ENCODE peak calls at places on chromosomes 13 and 19, in ten cellular contexts. R is H7; K is stimulated activated CD4-positive, alpha-beta T cell treated with anti-CD3 and anti-CD28 coated beads, Interleukin-4, amount 100 ng/mL, for 1 hour; D is CD8-positive, alpha-beta memory T cell; C is lung; Q is SW 1271; N is stimulated activated naive CD8-positive, alpha-beta T cell treated with anti-CD3 and anti-CD28 coated beads, Interleukin-15, amount 100 ng/mL, for 72 hours; S is foreskin fibroblast; L is activated CD4-positive, alpha-beta memory T cell treated with anti-CD3 and anti-CD28 coated beads, Interleukin-2, amount 10 ng/mL, durations not matched to agents 7 days and 5 days; P is C1 segment of cervical spinal cord. F is an unnamed sample.

GRCh38 chr13:46743191-46743590 is 53.8 kb downstream of the ESD start:
- DNase-seq in P (no peak), L (no peak), N (no peak), S (peak; percentile 55), Q (no peak), R (no peak), D (no peak), C (no peak), K (no peak), F (no peak)

GRCh38 chr19:1685046-1685445 is 32.6 kb upstream of the TCF3 start:
- DNase-seq in R (peak; percentile 28), N (no peak), K (no peak), C (no peak), S (no peak), L (no peak), P (no peak), D (no peak), Q (no peak), F (no peak)

GRCh38 chr13:42524487-42525034 is 49.4 kb upstream of the TNFSF11 start:
- DNase-seq in P (no peak), K (no peak), C (no peak), S (peak; percentile 49), Q (no peak), D (no peak), N (no peak), R (no peak), L (no peak), F (no peak)

GRCh38 chr19:19321143-19321577 is 531 bp downstream of the MAU2 start:
- DNase-seq in N (no peak), K (peak; percentile 11), S (peak; percentile 37), D (no peak), C (no peak), Q (no peak), L (peak; percentile 21), R (peak; percentile 85), P (no peak), F (peak; percentile 26)

GRCh38 chr13:50222569-50223332 is 207.5 kb downstream of the KCNRG start:
- DNase-seq in S (peak; percentile 88), P (peak; percentile 12), Q (no peak), C (peak; percentile 58), D (peak; percentile 56), K (peak; percentile 13), R (no peak), L (peak; percentile 19), N (no peak), F (no peak)

GRCh38 chr19:12137541-12137940 is 2.6 kb downstream of the ZNF20 start:
- DNase-seq in D (peak; percentile 61), Q (no peak), C (no peak), L (no peak), N (no peak), P (no peak), K (peak; percentile 29), S (no peak), R (peak; percentile 42), F (peak; percentile 60)

GRCh38 chr19:45929247-45929646 is 14.7 kb upstream of the NANOS2 start:
- DNase-seq in D (no peak), P (no peak), K (no peak), N (no peak), S (no peak), L (no peak), R (no peak), Q (no peak), C (no peak), F (no peak)

GRCh38 chr19:41351339-41352245 is 2.1 kb downstream of the TGFB1 start:
- DNase-seq in C (peak; percentile 74), N (peak; percentile 79), P (peak; percentile 33), D (peak; percentile 93), R (peak; percentile 92), K (peak; percentile 80), L (peak; percentile 87), Q (no peak), S (peak; percentile 78), F (peak; percentile 60)

GRCh38 chr19:37963190-37963947 is 56.4 kb downstream of the SIPA1L3 start:
- DNase-seq in S (no peak), N (no peak), R (no peak), C (no peak), L (no peak), K (no peak), D (no peak), P (no peak), Q (no peak), F (no peak)

GRCh38 chr19:49746206-49746958 is 16.7 kb downstream of the TSKS start:
- DNase-seq in L (peak; percentile 23), P (peak; percentile 2), D (peak; percentile 55), K (peak; percentile 52), R (peak; percentile 97), S (peak; percentile 64), C (peak; percentile 46), N (peak; percentile 52), Q (no peak), F (peak; percentile 30)